ENCODE peak calls at places on chromosomes 16 and 17, in eight cellular contexts. B is iPS DF 6.9, F is tibial artery, D is Karpas-422, N is HCT116, T is left lung, I is right lobe of liver, Z is DND-41. L is an unnamed sample.

GRCh38 chr16:83552193-83552592 is 255.6 kb upstream of the HSBP1 start:
- DNase-seq in B (no peak), F (no peak), D (no peak), N (no peak), T (no peak), I (no peak), Z (no peak), L (no peak)

GRCh38 chr16:27718767-27719445 is 169.0 kb downstream of the KATNIP start:
- DNase-seq in B (no peak), F (no peak), D (no peak), N (peak), T (no peak), I (peak), Z (no peak), L (no peak)

GRCh38 chr16:3065069-3065741 is at the start of gene IL32:
- DNase-seq in B (no peak), F (no peak), D (no peak), N (no peak), T (no peak), I (peak), Z (peak), L (peak)

GRCh38 chr17:76558210-76559095 is 18.6 kb downstream of the PRCD start:
- DNase-seq in B (no peak), F (no peak), D (peak), N (no peak), T (no peak), I (no peak), Z (no peak), L (no peak)

GRCh38 chr16:29232811-29233704 is 173.5 kb downstream of the NPIPB11 start:
- DNase-seq in B (no peak), F (peak), D (no peak), N (no peak), T (no peak), I (no peak), Z (no peak), L (no peak)

GRCh38 chr17:12691173-12691572 is 25.5 kb downstream of the MYOCD start:
- DNase-seq in B (no peak), F (peak), D (no peak), N (no peak), T (no peak), I (no peak), Z (no peak), L (no peak)

GRCh38 chr16:14111713-14112538 is 40.8 kb downstream of the MRTFB start:
- DNase-seq in B (no peak), F (no peak), D (no peak), N (no peak), T (no peak), I (peak), Z (peak), L (no peak)

GRCh38 chr17:19712436-19713004 is 3.9 kb downstream of the SLC47A2 start:
- DNase-seq in B (no peak), F (peak), D (no peak), N (no peak), T (peak), I (no peak), Z (no peak), L (no peak)

GRCh38 chr17:50265690-50266306 is 8.5 kb upstream of the TMEM92 start:
- DNase-seq in B (no peak), F (peak), D (no peak), N (no peak), T (no peak), I (peak), Z (no peak), L (no peak)

GRCh38 chr17:80024206-80024972 is 11.3 kb downstream of the TBC1D16 start:
- DNase-seq in B (no peak), F (no peak), D (no peak), N (no peak), T (no peak), I (no peak), Z (no peak), L (no peak)

GRCh38 chr17:35746956-35747355 is 6.1 kb downstream of the GAS2L2 start:
- DNase-seq in B (no peak), F (no peak), D (no peak), N (no peak), T (peak), I (peak), Z (no peak), L (no peak)

GRCh38 chr17:82929011-82929622 is 89.3 kb upstream of the ZNF750 start:
- DNase-seq in B (no peak), F (peak), D (no peak), N (no peak), T (peak), I (peak), Z (no peak), L (no peak)

GRCh38 chr17:64188088-64188487 is 58.1 kb upstream of the ERN1 start:
- DNase-seq in B (no peak), F (no peak), D (no peak), N (no peak), T (peak), I (no peak), Z (no peak), L (no peak)

GRCh38 chr16:10876799-10877341 is at the start of gene CIITA:
- DNase-seq in B (no peak), F (peak), D (peak), N (peak), T (no peak), I (peak), Z (no peak), L (peak)

GRCh38 chr16:57530104-57530522 is 6.3 kb downstream of the CCDC102A start:
- DNase-seq in B (no peak), F (peak), D (no peak), N (no peak), T (peak), I (peak), Z (peak), L (peak)

GRCh38 chr17:48927978-48928716 is 16.5 kb downstream of the SNF8 start:
- DNase-seq in B (no peak), F (no peak), D (peak), N (no peak), T (no peak), I (no peak), Z (no peak), L (no peak)

GRCh38 chr17:28750178-28751047 is 6.6 kb downstream of the TRAF4 start:
- DNase-seq in B (no peak), F (peak), D (peak), N (peak), T (peak), I (peak), Z (peak), L (peak)

GRCh38 chr17:2482218-2482617 is 29.5 kb downstream of the METTL16 start:
- DNase-seq in B (no peak), F (no peak), D (no peak), N (no peak), T (no peak), I (no peak), Z (peak), L (peak)

GRCh38 chr17:55580596-55581133 is 69.4 kb upstream of the SMIM36 start:
- DNase-seq in B (no peak), F (no peak), D (no peak), N (no peak), T (no peak), I (no peak), Z (no peak), L (no peak)

GRCh38 chr16:83878838-83879237 is 20.1 kb upstream of the MLYCD start:
- DNase-seq in B (no peak), F (no peak), D (peak), N (peak), T (no peak), I (no peak), Z (no peak), L (no peak)

GRCh38 chr16:79272141-79272577 is 328.4 kb downstream of the MAF start:
- DNase-seq in B (no peak), F (no peak), D (no peak), N (no peak), T (peak), I (no peak), Z (peak), L (peak)

GRCh38 chr17:41664172-41664457 is 24.6 kb upstream of the EIF1 start:
- DNase-seq in B (no peak), F (no peak), D (no peak), N (no peak), T (no peak), I (no peak), Z (no peak), L (no peak)

GRCh38 chr16:57999366-57999970 is 1.0 kb downstream of the ZNF319 start:
- DNase-seq in B (no peak), F (no peak), D (peak), N (no peak), T (no peak), I (no peak), Z (peak), L (no peak)

GRCh38 chr17:45050680-45051059 is 762 bp downstream of the DCAKD start:
- DNase-seq in B (no peak), F (no peak), D (peak), N (no peak), T (no peak), I (no peak), Z (peak), L (no peak)
- H3K27ac ChIP-seq in B (no peak), F (peak), D (peak), N (peak), T (peak), I (peak), Z (peak), L (peak)

GRCh38 chr17:74999523-74999922 is 12.1 kb downstream of the CDR2L start:
- DNase-seq in B (no peak), F (no peak), D (no peak), N (no peak), T (no peak), I (no peak), Z (no peak), L (no peak)

GRCh38 chr17:74998783-74999182 is 11.4 kb downstream of the CDR2L start:
- DNase-seq in B (no peak), F (no peak), D (no peak), N (no peak), T (no peak), I (no peak), Z (no peak), L (no peak)

GRCh38 chr17:74992223-74992622 is 4.8 kb downstream of the CDR2L start:
- DNase-seq in B (no peak), F (no peak), D (no peak), N (no peak), T (no peak), I (no peak), Z (no peak), L (no peak)

GRCh38 chr17:74994440-74994839 is 7.0 kb downstream of the CDR2L start:
- DNase-seq in B (no peak), F (no peak), D (no peak), N (no peak), T (no peak), I (no peak), Z (no peak), L (no peak)

GRCh38 chr17:74995847-74996246 is 8.4 kb downstream of the CDR2L start:
- DNase-seq in B (no peak), F (no peak), D (no peak), N (no peak), T (no peak), I (no peak), Z (no peak), L (no peak)
- H3K27ac ChIP-seq in B (no peak), F (no peak), D (no peak), N (no peak), T (no peak), I (no peak), Z (no peak), L (no peak)

DNA sequence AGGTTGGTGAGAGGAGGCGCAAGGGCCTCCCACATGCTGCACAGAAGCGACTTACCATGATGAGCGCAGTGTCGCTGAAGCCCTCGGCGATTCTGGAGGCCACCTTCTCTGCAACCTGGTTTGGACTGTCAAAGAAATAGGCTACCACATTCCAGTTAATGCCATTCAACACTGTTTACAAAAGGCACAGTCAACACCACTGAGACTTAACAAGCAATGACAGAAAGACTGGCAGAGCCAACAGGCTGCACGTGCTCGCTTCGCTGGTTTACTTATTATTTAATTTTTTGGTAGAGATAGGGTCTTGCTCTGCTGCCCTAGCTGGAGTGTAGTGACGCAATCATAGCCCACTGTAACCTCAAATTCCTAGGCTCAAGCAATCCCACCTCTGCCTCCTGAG is 18.2 kb downstream of the EMC8 start:
- DNase-seq in B (no peak), F (no peak), D (no peak), N (no peak), T (no peak), I (no peak), Z (no peak), L (no peak)
- H3K27ac ChIP-seq in B (no peak), F (no peak), D (no peak), N (no peak), T (peak), I (no peak), Z (no peak), L (no peak)

DNA sequence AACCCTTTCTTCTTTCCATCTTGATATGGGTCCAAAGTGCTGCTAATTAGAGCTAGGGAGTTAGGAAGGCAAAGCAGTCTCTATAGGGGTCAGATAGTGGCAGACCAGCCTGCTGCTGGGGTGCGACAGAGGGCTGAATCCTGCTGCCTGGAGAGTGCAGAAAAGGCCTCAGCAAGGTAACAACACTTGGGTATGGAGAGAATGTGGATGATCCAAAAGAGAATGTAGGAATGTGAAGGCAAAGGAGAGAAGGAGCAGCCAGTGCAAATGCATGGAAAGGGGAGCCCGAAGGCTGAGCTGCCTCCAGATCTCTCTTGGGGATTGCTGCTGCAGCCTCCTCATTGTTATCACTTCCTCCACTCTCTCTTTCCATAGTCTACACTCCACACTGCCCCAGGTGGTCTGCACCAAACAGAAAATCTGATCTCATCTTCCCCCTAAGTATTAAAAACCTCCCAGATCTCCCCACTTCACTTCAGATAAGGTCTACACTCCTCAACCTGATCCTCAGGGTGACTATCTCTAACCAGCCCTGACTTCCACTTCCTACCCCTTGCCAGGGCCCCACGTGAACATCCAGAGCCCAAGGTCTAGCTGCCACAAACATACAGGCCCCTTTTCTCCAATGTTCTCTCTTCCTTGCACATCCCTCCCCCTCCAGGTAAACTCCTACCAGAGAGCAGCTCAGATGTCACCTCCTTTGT is 28.8 kb downstream of the TOM1L2 start:
- DNase-seq in B (no peak), F (no peak), D (no peak), N (no peak), T (no peak), I (no peak), Z (no peak), L (no peak)
- H3K27ac ChIP-seq in B (no peak), F (peak), D (no peak), N (peak), T (peak), I (no peak), Z (no peak), L (no peak)

GRCh38 chr17:8922451-8922850 is 43.1 kb downstream of the PIK3R5 start:
- DNase-seq in B (no peak), F (no peak), D (no peak), N (no peak), T (no peak), I (no peak), Z (no peak), L (no peak)

GRCh38 chr17:8923762-8924161 is 41.7 kb downstream of the PIK3R5 start:
- DNase-seq in B (no peak), F (no peak), D (no peak), N (no peak), T (no peak), I (no peak), Z (no peak), L (no peak)

GRCh38 chr17:8918811-8919210 is 46.7 kb downstream of the PIK3R5 start:
- DNase-seq in B (no peak), F (no peak), D (no peak), N (no peak), T (no peak), I (no peak), Z (no peak), L (no peak)

GRCh38 chr17:8922923-8923322 is 42.6 kb downstream of the PIK3R5 start:
- DNase-seq in B (no peak), F (no peak), D (no peak), N (no peak), T (no peak), I (no peak), Z (no peak), L (no peak)

DNA sequence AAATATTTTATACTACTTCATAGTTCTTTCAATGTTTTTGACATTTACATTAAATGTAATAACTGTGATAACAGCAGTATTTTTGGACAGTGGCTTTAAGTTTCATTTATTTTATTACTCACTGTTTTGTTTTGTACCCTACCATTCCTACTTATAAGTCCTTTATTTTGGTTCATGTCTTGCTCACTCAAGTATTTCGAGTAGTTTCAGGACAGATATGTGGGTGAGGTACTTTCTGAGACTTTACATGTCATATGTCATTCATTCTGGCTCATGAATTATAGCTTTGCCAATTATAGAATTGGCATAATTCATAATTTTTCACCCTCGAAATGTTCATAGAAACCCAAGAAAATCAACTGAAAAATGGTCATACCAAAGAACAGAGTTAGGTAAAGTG is 44.4 kb downstream of the PIK3R5 start:
- DNase-seq in B (no peak), F (no peak), D (no peak), N (no peak), T (no peak), I (no peak), Z (no peak), L (no peak)
- H3K27ac ChIP-seq in B (no peak), F (no peak), D (no peak), N (no peak), T (no peak), I (no peak), Z (no peak), L (no peak)

DNA sequence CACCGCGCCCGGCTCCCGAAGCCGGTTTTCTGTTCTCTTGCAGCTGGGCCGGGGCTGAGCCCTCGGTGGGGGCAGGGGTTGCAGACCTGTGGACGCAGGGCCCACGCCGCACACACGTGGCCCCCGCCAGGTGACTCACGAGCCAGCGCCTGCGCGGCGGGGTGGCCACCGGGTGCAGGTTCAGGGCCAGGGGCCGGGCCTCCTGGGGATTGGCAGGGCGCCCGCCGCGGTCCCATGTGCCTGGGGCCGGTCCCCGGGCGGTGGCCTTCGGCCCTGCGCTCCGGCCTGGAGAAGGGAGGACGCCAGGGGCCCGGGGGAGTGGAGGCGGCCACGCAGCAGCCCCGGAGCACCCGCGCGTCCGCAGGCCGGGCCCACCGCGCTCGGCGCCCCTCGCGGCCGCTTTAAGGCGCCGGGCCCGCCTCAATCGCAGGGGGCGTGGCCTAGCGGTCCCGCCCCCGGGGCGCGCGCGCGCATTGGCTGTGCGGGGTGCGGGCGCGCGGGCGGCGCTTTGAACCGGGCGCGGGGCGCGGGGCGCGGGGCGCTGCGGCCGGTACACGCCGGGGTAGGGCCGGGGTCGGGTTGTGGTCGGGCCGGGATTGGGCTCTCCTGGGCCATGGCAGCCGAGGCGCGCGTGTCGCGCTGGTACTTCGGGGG is at the start of gene SLC25A10:
- DNase-seq in B (no peak), F (peak), D (peak), N (peak), T (peak), I (peak), Z (peak), L (peak)
- H3K27ac ChIP-seq in B (no peak), F (peak), D (peak), N (peak), T (peak), I (peak), Z (peak), L (peak)

DNA sequence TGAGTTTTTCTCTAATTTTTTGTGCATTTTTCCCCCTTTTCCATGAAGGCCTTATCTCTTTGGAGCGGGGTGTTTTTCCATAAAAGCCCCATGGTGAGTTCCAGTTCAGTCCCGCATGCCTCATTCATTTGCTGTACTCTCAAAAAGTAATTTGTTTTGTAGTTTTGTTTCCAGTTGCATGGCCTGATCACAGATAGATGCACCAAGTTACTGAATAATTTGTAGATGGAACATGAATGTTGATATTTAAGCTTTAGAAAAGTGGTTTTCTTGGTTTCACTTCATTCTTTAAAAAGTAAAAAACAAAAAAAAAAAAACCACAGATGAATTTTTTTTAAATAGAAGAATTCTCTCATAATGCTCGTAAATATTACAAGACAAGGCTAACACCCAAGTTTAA is 349.2 kb downstream of the BCAS3 start:
- DNase-seq in B (no peak), F (no peak), D (no peak), N (no peak), T (no peak), I (no peak), Z (no peak), L (no peak)
- H3K27ac ChIP-seq in B (no peak), F (no peak), D (no peak), N (no peak), T (no peak), I (no peak), Z (no peak), L (no peak)

DNA sequence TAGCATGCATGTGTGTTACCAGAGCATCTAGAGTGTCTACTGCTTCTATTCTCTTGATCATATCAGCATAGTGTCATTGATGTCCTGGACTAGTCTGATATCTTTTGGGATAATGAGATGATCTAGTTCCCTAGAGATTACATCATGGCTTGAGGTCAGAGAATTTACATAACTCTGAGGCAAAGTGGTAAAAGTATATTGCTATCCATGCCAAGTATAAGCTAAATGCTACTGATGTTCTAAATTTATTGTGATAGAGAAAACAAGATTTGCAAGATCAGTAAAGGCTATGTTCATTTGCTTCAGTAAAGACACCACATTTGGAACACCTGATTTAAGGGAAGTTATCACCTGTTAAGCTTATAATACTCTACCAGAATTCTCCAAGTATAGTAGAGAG is 280.7 kb upstream of the PSMD7 start:
- DNase-seq in B (no peak), F (no peak), D (no peak), N (no peak), T (no peak), I (no peak), Z (no peak), L (no peak)
- H3K27ac ChIP-seq in B (no peak), F (no peak), D (no peak), N (no peak), T (no peak), I (no peak), Z (no peak), L (no peak)